ENCODE peak calls at places on chromosomes 3 and 15, in ten cellular contexts. D is testis, C is neural crest cell, N is fibroblast of the aortic adventitia, F is foreskin fibroblast, W is astrocyte of the cerebellum, J is endothelial cell, A is B cell, G is GM13977, B is DND-41. T is an unnamed sample.

GRCh38 chr15:80242132-80242769 is 9.8 kb downstream of the CTXND1 start:
- DNase-seq in W (no peak), J (peak; percentile 56), G (peak; percentile 57), C (peak; percentile 20), B (no peak), F (no peak), A (no peak), D (peak; percentile 23), N (peak; percentile 19), T (peak; percentile 25)

GRCh38 chr15:91849749-91850161 is 3.8 kb upstream of the SLCO3A1 start:
- DNase-seq in C (no peak), N (peak; percentile 82), G (no peak), D (no peak), W (peak; percentile 35), B (peak; percentile 60), F (no peak), A (no peak), J (no peak), T (peak; percentile 17)

GRCh38 chr15:69841046-69841828 is 256.5 kb downstream of the TLE3 start:
- DNase-seq in D (no peak), W (no peak), N (no peak), G (no peak), A (no peak), C (no peak), J (no peak), F (no peak), B (no peak), T (no peak)

GRCh38 chr3:12308517-12308916 is 19.6 kb downstream of the PPARG start:
- DNase-seq in G (no peak), C (no peak), D (no peak), N (peak; percentile 78), W (peak; percentile 79), B (no peak), J (no peak), F (peak; percentile 79), A (no peak), T (no peak)

GRCh38 chr3:6018456-6018855 is 830.9 kb downstream of the EDEM1 start:
- DNase-seq in B (no peak), N (no peak), C (no peak), D (no peak), J (no peak), F (no peak), G (no peak), W (no peak), A (no peak), T (no peak)

GRCh38 chr3:135239485-135239884 is 444.4 kb downstream of the EPHB1 start:
- DNase-seq in J (no peak), A (no peak), W (no peak), B (no peak), F (no peak), N (no peak), G (no peak), D (no peak), C (no peak), T (no peak)

GRCh38 chr15:96200357-96200972 is 130.0 kb upstream of the NR2F2 start:
- DNase-seq in B (no peak), C (no peak), A (no peak), D (no peak), W (no peak), N (no peak), F (no peak), J (no peak), G (no peak), T (no peak)

GRCh38 chr3:133941390-133941789 is 45.7 kb upstream of the RAB6B start:
- DNase-seq in N (peak; percentile 52), W (peak; percentile 44), A (no peak), F (peak; percentile 28), G (no peak), J (no peak), C (no peak), B (no peak), D (no peak), T (no peak)

GRCh38 chr3:54538346-54538745 is 389.5 kb downstream of the LRTM1 start:
- DNase-seq in F (no peak), W (no peak), G (no peak), N (no peak), B (no peak), D (no peak), A (no peak), J (peak; percentile 26), C (no peak), T (no peak)

GRCh38 chr3:134079111-134079531 is 49.4 kb upstream of the SLCO2A1 start:
- DNase-seq in D (peak; percentile 6), F (peak; percentile 26), N (no peak), W (no peak), G (no peak), B (no peak), C (no peak), A (no peak), J (no peak), T (no peak)

GRCh38 chr3:128152419-128153155 is 694 bp upstream of the EEFSEC start:
- DNase-seq in G (no peak), F (no peak), D (peak; percentile 77), A (peak; percentile 16), J (no peak), C (no peak), B (no peak), N (no peak), W (peak; percentile 32), T (no peak)

GRCh38 chr15:101123222-101123910 is 128.5 kb downstream of the CHSY1 start:
- DNase-seq in F (peak; percentile 38), N (peak; percentile 73), J (no peak), B (no peak), A (no peak), C (no peak), W (no peak), D (no peak), G (no peak), T (no peak)

GRCh38 chr3:184016169-184016570 is 1.5 kb downstream of the ABCC5 start:
- DNase-seq in J (no peak), F (no peak), C (no peak), D (peak; percentile 78), N (no peak), G (no peak), W (no peak), A (no peak), B (no peak), T (no peak)

GRCh38 chr3:68009865-68010264 is 355.5 kb upstream of the SUCLG2 start:
- DNase-seq in W (no peak), C (no peak), N (no peak), J (no peak), A (no peak), F (no peak), B (no peak), G (no peak), D (no peak), T (no peak)

GRCh38 chr15:76682259-76682658 is 222.9 kb downstream of the SCAPER start:
- DNase-seq in D (no peak), W (no peak), A (no peak), F (no peak), N (no peak), G (no peak), B (no peak), C (no peak), J (no peak), T (no peak)

GRCh38 chr15:31302029-31302657 is 24.5 kb upstream of the KLF13 start:
- DNase-seq in N (no peak), G (no peak), A (no peak), W (no peak), F (no peak), C (no peak), J (no peak), D (peak; percentile 9), B (peak; percentile 1), T (no peak)

GRCh38 chr15:76929011-76929760 is 2.4 kb upstream of the RCN2 start:
- DNase-seq in A (no peak), F (no peak), G (no peak), W (no peak), D (no peak), B (no peak), C (no peak), N (no peak), J (no peak), T (no peak)

GRCh38 chr15:97858278-97858677 is 102.2 kb upstream of the ARRDC4 start:
- DNase-seq in C (no peak), D (no peak), G (no peak), F (no peak), N (no peak), W (no peak), J (no peak), B (no peak), A (no peak), T (no peak)

DNA sequence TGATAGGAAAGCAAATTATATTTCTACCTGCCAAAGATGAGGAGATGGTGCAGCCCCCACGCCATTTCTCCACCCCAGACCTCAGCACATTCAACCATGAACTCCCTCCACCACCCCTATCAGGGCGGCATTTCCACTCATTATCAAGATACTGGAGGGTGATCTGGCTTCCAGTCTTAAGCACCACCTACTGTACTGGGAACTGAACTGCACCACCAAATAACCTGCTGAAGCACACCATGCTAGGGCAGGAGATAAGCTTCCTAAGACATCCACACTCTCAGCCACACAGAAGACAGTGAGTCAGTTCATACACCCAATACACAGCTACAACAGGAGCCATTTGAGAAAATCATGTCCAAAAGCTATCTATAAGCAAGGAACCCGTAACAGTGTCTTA is 98.8 kb downstream of the FGF7 start:
- DNase-seq in F (no peak), W (no peak), J (no peak), A (no peak), N (no peak), G (no peak), B (no peak), C (no peak), D (no peak), T (no peak)
- TF ChIP-seq CTCF in F (no peak), W (peak; percentile 10), J (no peak), A (no peak), N (peak; percentile 16), G (no peak), B (no peak), C (no peak), D (no peak), T (no peak)

DNA sequence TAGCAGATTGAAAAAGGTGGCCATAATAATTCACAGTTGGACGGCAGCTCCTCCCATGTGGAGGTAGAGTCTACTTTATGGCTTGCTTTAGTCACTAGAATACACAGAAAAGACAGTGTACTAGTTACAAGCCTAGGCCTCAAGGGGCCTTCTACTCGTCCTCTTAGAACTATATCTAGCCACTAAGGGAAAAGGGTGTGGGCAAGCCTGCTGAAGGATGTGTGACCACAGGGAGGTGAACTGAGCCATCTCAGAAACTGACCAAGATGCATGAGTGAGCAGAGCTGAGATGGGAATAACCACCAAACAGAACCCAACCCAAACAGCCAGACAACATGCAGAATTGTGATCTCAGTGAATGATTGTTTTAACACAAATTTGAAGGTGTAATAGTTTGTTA is 335.6 kb upstream of the LMCD1 start:
- DNase-seq in W (no peak), N (no peak), B (no peak), F (no peak), C (no peak), D (no peak), G (no peak), A (no peak), J (no peak), T (no peak)
- TF ChIP-seq CTCF in W (no peak), N (peak; percentile 0), B (no peak), F (no peak), C (no peak), D (no peak), G (no peak), A (no peak), J (no peak), T (no peak)

GRCh38 chr3:41716391-41716910 is 245.5 kb downstream of the ULK4 start:
- DNase-seq in G (no peak), W (peak; percentile 44), C (no peak), A (no peak), J (no peak), D (no peak), F (no peak), B (no peak), N (peak; percentile 52), T (no peak)
- TF ChIP-seq CTCF in G (no peak), W (peak; percentile 52), C (peak; percentile 49), A (no peak), J (no peak), D (no peak), F (peak; percentile 38), B (no peak), N (peak; percentile 59), T (no peak)

GRCh38 chr3:154314152-154314551 is 10.1 kb downstream of the DHX36 start:
- DNase-seq in G (no peak), W (no peak), F (no peak), J (no peak), D (no peak), N (no peak), B (no peak), C (no peak), A (no peak), T (no peak)
- TF ChIP-seq CTCF in G (no peak), W (no peak), F (no peak), J (no peak), D (no peak), N (no peak), B (no peak), C (peak; percentile 23), A (no peak), T (no peak)